ENCODE peak calls at places on chromosomes 12 and 14, in ten cellular contexts. K is ovary; X is stimulated activated CD4-positive, alpha-beta T cell treated with anti-CD3 and anti-CD28 coated beads, Interleukin-1b, Interleukin-23, amount 100 ng/mL, for 1 hour; R is heart left ventricle; E is EL; N is mucosa of gallbladder; J is HFFc6; Q is nephron progenitor cell; W is AG04450; U is OCI-M1. Y is an unnamed sample.

GRCh38 chr14:104280902-104281767 is 142.7 kb downstream of the KIF26A start:
- DNase-seq in K (peak; percentile 12), X (no peak), R (peak; percentile 21), E (no peak), N (no peak), J (no peak), Q (peak; percentile 46), W (no peak), U (no peak), Y (no peak)

GRCh38 chr14:103892247-103892646 is 36.0 kb upstream of the TDRD9 start:
- DNase-seq in K (no peak), X (no peak), R (peak; percentile 6), E (no peak), N (no peak), J (no peak), Q (no peak), W (no peak), U (no peak), Y (no peak)

GRCh38 chr14:64388533-64389243 is 535 bp downstream of the MTHFD1 start:
- DNase-seq in K (no peak), X (no peak), R (peak; percentile 51), E (peak; percentile 38), N (peak; percentile 16), J (peak; percentile 18), Q (peak; percentile 44), W (no peak), U (peak; percentile 48), Y (no peak)

GRCh38 chr14:83473846-83474245 is 1940.2 kb upstream of the SEL1L start:
- DNase-seq in K (no peak), X (no peak), R (no peak), E (peak; percentile 46), N (no peak), J (no peak), Q (no peak), W (no peak), U (no peak), Y (no peak)

GRCh38 chr12:50375802-50376201 is 20.6 kb downstream of the FAM186A start:
- DNase-seq in K (no peak), X (no peak), R (no peak), E (no peak), N (no peak), J (no peak), Q (no peak), W (no peak), U (no peak), Y (no peak)

GRCh38 chr12:30792648-30793499 is 38.1 kb upstream of the CAPRIN2 start:
- DNase-seq in K (no peak), X (no peak), R (no peak), E (peak; percentile 53), N (no peak), J (peak; percentile 33), Q (no peak), W (no peak), U (no peak), Y (no peak)

GRCh38 chr12:124828264-124829007 is 35.2 kb downstream of the SCARB1 start:
- DNase-seq in K (no peak), X (no peak), R (no peak), E (peak; percentile 80), N (peak; percentile 85), J (peak; percentile 69), Q (no peak), W (no peak), U (no peak), Y (no peak)

GRCh38 chr12:90839340-90839739 is 115.6 kb downstream of the CCER1 start:
- DNase-seq in K (no peak), X (no peak), R (no peak), E (no peak), N (no peak), J (no peak), Q (no peak), W (no peak), U (no peak), Y (no peak)

GRCh38 chr14:99564256-99564902 is 39.6 kb downstream of the CCDC85C start:
- DNase-seq in K (peak; percentile 64), X (no peak), R (peak; percentile 63), E (peak; percentile 60), N (peak; percentile 79), J (peak; percentile 37), Q (no peak), W (peak; percentile 65), U (no peak), Y (peak; percentile 52)

GRCh38 chr12:131330106-131330820 is 376.6 kb downstream of the ADGRD1 start:
- DNase-seq in K (no peak), X (no peak), R (no peak), E (no peak), N (no peak), J (no peak), Q (no peak), W (no peak), U (no peak), Y (no peak)

Y was measured in skeletal muscle cell.